ENCODE peak calls at places on chromosomes 12 and 14, in nine cellular contexts. E is astrocyte of the spinal cord, U is fibroblast of villous mesenchyme, R is fibroblast of the aortic adventitia, B is heart right ventricle, T is HFFc6, P is BJ, K is Peyer's patch, L is astrocyte of the cerebellum. V is an unnamed sample.

GRCh38 chr12:55619352-55620138 is 17.1 kb upstream of the OR10P1 start:
- DNase-seq in E (peak; percentile 93), U (peak; percentile 93), R (peak; percentile 96), B (peak; percentile 80), T (peak; percentile 92), P (peak; percentile 79), K (no peak), L (peak; percentile 90), V (peak; percentile 70)

GRCh38 chr14:38592764-38593442 is 337.0 kb upstream of the CLEC14A start:
- DNase-seq in E (no peak), U (no peak), R (no peak), B (peak; percentile 50), T (no peak), P (no peak), K (no peak), L (no peak), V (no peak)

GRCh38 chr12:85568395-85569103 is 267.7 kb downstream of the RASSF9 start:
- DNase-seq in E (no peak), U (no peak), R (no peak), B (no peak), T (no peak), P (no peak), K (no peak), L (no peak), V (no peak)

GRCh38 chr12:53065975-53066593 is 13.1 kb downstream of the SPRYD3 start:
- DNase-seq in E (peak; percentile 73), U (peak; percentile 87), R (peak; percentile 89), B (peak; percentile 86), T (peak; percentile 71), P (no peak), K (peak; percentile 62), L (peak; percentile 66), V (peak; percentile 84)

GRCh38 chr12:16225692-16226091 is 51.8 kb downstream of the SLC15A5 start:
- DNase-seq in E (no peak), U (no peak), R (no peak), B (no peak), T (no peak), P (no peak), K (no peak), L (no peak), V (no peak)

GRCh38 chr12:46269429-46270241 is 792 bp upstream of the SLC38A1 start:
- DNase-seq in E (no peak), U (no peak), R (no peak), B (no peak), T (no peak), P (no peak), K (peak; percentile 76), L (no peak), V (peak; percentile 73)

GRCh38 chr12:15987696-15988095 is 76.6 kb downstream of the DERA start:
- DNase-seq in E (no peak), U (no peak), R (no peak), B (peak; percentile 69), T (no peak), P (no peak), K (no peak), L (no peak), V (no peak)

GRCh38 chr14:39419272-39419671 is 13.0 kb downstream of the FBXO33 start:
- DNase-seq in E (no peak), U (no peak), R (no peak), B (no peak), T (no peak), P (no peak), K (no peak), L (no peak), V (no peak)

GRCh38 chr12:85805654-85806053 is 30.6 kb downstream of the RASSF9 start:
- DNase-seq in E (peak; percentile 73), U (no peak), R (peak; percentile 76), B (no peak), T (no peak), P (no peak), K (no peak), L (peak; percentile 50), V (no peak)

GRCh38 chr12:41441180-41441579 is 253.1 kb downstream of the PDZRN4 start:
- DNase-seq in E (no peak), U (no peak), R (no peak), B (no peak), T (no peak), P (no peak), K (no peak), L (no peak), V (no peak)

GRCh38 chr12:119153477-119154434 is 25.0 kb upstream of the HSPB8 start:
- DNase-seq in E (peak; percentile 5), U (peak; percentile 34), R (peak; percentile 43), B (peak; percentile 41), T (no peak), P (no peak), K (no peak), L (no peak), V (no peak)

GRCh38 chr14:101400815-101401214 is 160.5 kb upstream of the DIO3 start:
- DNase-seq in E (no peak), U (peak; percentile 43), R (peak; percentile 1), B (no peak), T (peak; percentile 20), P (no peak), K (no peak), L (no peak), V (no peak)

GRCh38 chr12:29238822-29239291 is 89.8 kb downstream of the FAR2 start:
- DNase-seq in E (peak; percentile 47), U (no peak), R (no peak), B (no peak), T (no peak), P (no peak), K (no peak), L (no peak), V (no peak)

GRCh38 chr12:130041983-130042812 is 120.1 kb upstream of the FZD10 start:
- DNase-seq in E (no peak), U (no peak), R (no peak), B (no peak), T (no peak), P (no peak), K (no peak), L (no peak), V (no peak)

GRCh38 chr12:1741154-1741949 is 50.5 kb downstream of the ADIPOR2 start:
- DNase-seq in E (no peak), U (peak; percentile 68), R (no peak), B (no peak), T (peak; percentile 41), P (no peak), K (no peak), L (no peak), V (no peak)

GRCh38 chr14:65302571-65303184 is 109.9 kb upstream of the FUT8 start:
- DNase-seq in E (no peak), U (no peak), R (no peak), B (no peak), T (no peak), P (no peak), K (peak; percentile 63), L (no peak), V (peak; percentile 63)

GRCh38 chr14:101564819-101565698 is 3.8 kb downstream of the DIO3 start:
- DNase-seq in E (no peak), U (no peak), R (no peak), B (no peak), T (no peak), P (no peak), K (no peak), L (no peak), V (no peak)

GRCh38 chr14:102020058-102020971 is 55.9 kb downstream of the DYNC1H1 start:
- DNase-seq in E (peak; percentile 88), U (peak; percentile 7), R (peak; percentile 13), B (no peak), T (peak; percentile 85), P (peak; percentile 32), K (no peak), L (peak; percentile 86), V (no peak)

GRCh38 chr14:49970474-49971147 is 77.7 kb downstream of the ARF6 start:
- DNase-seq in E (peak; percentile 59), U (peak; percentile 84), R (peak; percentile 95), B (peak; percentile 41), T (no peak), P (no peak), K (no peak), L (no peak), V (no peak)

GRCh38 chr14:55438066-55438683 is 2.2 kb downstream of the TBPL2 start:
- DNase-seq in E (peak; percentile 71), U (peak; percentile 66), R (peak; percentile 82), B (peak; percentile 20), T (peak; percentile 53), P (no peak), K (no peak), L (peak; percentile 65), V (peak; percentile 55)

GRCh38 chr12:57852620-57853509 is 6.3 kb upstream of the CTDSP2 start:
- DNase-seq in E (no peak), U (peak; percentile 38), R (no peak), B (peak; percentile 78), T (no peak), P (no peak), K (no peak), L (no peak), V (no peak)
- TF ChIP-seq CTCF in E (no peak), U (peak; percentile 25), R (no peak), B (no peak), T (peak; percentile 34), P (peak; percentile 28), K (no peak), L (peak; percentile 3), V (no peak)

GRCh38 chr12:74415633-74416032 is 122.0 kb upstream of the ATXN7L3B start:
- DNase-seq in E (peak; percentile 44), U (peak; percentile 12), R (peak; percentile 22), B (no peak), T (peak; percentile 10), P (no peak), K (no peak), L (no peak), V (no peak)
- TF ChIP-seq CTCF in E (peak; percentile 68), U (peak; percentile 51), R (peak; percentile 58), B (no peak), T (peak; percentile 79), P (peak; percentile 49), K (peak; percentile 30), L (peak; percentile 61), V (peak; percentile 37)

DNA sequence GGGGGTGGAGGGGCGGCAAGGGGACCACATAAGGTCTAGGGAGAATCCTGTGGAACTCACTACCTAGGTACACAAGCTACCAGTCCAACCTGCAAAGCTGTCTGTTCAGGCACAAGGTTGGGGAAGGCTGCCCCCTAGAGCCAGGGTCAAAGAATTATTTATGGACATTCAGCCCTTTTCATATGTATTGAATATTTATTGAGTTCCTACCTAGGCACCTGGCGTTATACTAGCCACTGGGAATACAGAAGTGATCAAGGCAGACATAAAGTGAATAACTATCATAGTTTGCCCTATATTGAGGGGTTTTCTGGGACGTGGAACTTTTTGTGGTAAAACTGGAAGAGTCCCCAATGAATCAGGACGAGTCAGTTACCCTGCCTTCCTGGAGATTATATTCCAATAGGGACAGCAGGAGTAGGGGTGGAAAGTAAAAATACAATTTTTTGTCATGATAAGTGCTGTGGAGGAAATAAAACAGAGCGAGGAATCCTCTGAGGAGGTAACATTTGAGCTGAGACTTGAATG is 5.8 kb upstream of the SLC48A1 start:
- DNase-seq in E (no peak), U (peak; percentile 44), R (peak; percentile 59), B (peak; percentile 72), T (no peak), P (no peak), K (peak; percentile 56), L (no peak), V (peak; percentile 79)
- TF ChIP-seq CTCF in E (peak; percentile 55), U (peak; percentile 47), R (peak; percentile 56), B (peak; percentile 37), T (peak; percentile 78), P (peak; percentile 59), K (peak; percentile 78), L (peak; percentile 44), V (peak; percentile 35)

DNA sequence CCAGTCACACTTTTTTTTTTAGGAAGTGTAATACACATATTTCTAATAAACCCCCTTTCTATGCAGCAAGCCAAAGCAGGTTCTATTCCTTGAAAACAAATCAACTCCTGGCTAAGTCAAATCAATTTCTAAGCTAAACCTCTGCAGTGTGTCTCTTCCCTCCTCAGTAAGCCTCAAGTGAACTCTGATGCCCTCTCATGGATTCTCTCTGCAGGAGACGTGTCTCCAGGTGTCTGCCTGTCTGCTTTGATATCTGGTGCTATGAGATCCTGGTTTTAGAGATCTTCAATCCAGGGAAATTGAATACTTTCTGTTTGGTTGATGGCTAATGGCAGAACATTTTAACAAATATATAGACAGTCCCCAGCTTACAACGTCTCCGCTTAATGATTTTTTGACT is 791.7 kb downstream of the AACS start:
- DNase-seq in E (no peak), U (no peak), R (no peak), B (no peak), T (no peak), P (no peak), K (no peak), L (no peak), V (no peak)
- TF ChIP-seq CTCF in E (no peak), U (no peak), R (no peak), B (no peak), T (no peak), P (no peak), K (no peak), L (no peak), V (no peak)

V was measured in GM20000.